ENCODE peak calls at places on chromosome 5, in five cellular contexts. D, X, S, E and I are unnamed samples.
A peak's percentile ranks its signal among the peaks of the same experiment; 100 is the strongest.

GRCh38 chr5:100623719-100624118 is 88.5 kb downstream of the FAM174A start:
- DNase-seq in D (no peak), X (no peak), S (peak; percentile 66), E (no peak), I (no peak)

GRCh38 chr5:66958984-66959641 is 237.5 kb downstream of the CD180 start:
- DNase-seq in D (no peak), X (no peak), S (no peak), E (no peak), I (no peak)

GRCh38 chr5:1010181-1010510 is 1.5 kb downstream of the NKD2 start:
- DNase-seq in D (no peak), X (peak; percentile 61), S (peak; percentile 75), E (no peak), I (no peak)

GRCh38 chr5:55993013-55993412 is 1.8 kb downstream of the IL6ST start:
- DNase-seq in D (no peak), X (no peak), S (peak; percentile 4), E (no peak), I (no peak)

GRCh38 chr5:57495688-57496087 is 13.1 kb upstream of the ACTBL2 start:
- DNase-seq in D (no peak), X (no peak), S (no peak), E (no peak), I (no peak)

GRCh38 chr5:169550227-169550626 is 33.3 kb upstream of the SPDL1 start:
- DNase-seq in D (no peak), X (no peak), S (no peak), E (no peak), I (no peak)

GRCh38 chr5:135246923-135247795 is 151.9 kb downstream of the MACROH2A1 start:
- DNase-seq in D (peak; percentile 65), X (peak; percentile 48), S (peak; percentile 85), E (peak; percentile 79), I (peak; percentile 12)

GRCh38 chr5:13325765-13326164 is 618.7 kb downstream of the DNAH5 start:
- DNase-seq in D (no peak), X (no peak), S (no peak), E (no peak), I (no peak)

GRCh38 chr5:36507332-36507952 is 99.0 kb upstream of the SLC1A3 start:
- DNase-seq in D (no peak), X (peak; percentile 90), S (peak; percentile 79), E (peak; percentile 48), I (peak; percentile 96)

DNA sequence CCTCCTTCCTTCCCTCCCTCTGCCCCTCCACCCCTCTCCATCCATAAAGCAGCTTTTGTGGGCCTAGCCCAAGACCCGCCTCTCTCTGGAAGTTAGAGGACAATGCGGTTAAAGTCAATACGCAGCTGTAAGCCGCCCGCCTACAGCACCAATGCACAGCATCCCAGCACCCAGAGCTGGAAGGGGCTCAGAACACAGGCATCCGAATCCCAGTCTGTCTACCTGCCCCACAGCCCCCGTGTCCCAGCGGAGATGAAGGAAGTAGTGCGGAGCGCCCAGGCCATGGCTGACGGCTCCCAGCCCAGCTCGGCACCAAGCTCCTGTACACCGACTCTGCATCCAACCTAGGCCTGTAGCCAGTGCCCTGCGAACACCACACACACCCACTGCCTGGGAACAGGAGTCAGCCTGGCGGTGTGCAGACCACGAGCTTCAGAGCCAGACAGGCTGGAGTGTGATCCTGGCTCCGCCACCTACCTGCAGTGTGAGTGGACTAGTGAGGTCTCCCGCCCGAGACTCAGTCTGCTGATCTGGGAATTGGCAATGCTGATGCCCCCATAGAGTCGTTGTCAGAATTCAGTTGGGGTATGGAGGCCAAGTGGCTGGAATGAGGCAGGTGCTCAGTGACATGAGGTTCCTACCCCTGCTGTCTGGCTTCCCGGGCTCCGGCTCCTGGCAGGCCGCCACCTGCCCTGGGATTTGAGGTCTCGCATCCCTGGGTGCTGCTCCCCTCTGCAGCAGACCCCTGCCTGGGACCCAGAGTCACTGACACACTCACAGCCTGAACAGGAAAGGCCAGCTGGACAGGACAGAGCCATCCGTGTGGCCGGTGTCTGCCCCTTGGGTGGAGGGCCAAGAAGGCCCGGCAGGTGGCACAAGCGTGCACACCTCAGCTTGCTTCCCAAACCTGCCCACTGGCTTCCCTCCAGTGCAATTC is 45.1 kb upstream of the RNF130 start:
- DNase-seq in D (peak; percentile 83), X (peak; percentile 59), S (no peak), E (no peak), I (no peak)
- H3K4me3 ChIP-seq in D (no peak overlapping the region), X (no peak overlapping the region), S (no peak overlapping the region), E (no peak overlapping the region), I (no peak overlapping the region)

DNA sequence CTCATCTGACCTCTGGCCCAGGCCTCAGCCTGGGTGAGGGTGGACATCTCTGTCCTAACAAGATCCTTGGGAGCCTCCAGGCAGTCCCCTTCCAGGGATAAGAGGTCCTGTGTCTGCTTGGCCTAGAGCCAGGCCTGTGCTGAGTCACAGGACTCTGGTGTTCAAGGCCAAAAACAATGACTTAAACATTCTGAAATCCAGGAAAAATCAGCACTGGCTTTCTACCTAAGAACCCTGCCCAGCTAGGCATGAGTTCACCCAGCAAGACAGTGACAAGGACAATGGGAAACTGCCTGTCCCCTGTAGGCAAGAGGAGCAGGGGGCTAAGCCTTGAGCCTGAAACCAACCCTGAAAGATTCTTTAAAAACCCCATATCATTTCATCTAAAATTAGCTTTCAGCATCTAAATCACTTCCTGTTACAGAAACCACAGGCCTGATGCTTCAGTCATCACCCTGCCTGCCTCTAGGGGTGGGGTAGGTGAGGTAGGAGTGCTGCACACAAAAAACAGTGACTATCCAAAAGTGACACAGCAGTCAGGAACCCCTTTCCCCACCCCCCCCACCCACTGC is 29.9 kb downstream of the CSF2 start:
- DNase-seq in D (no peak), X (peak; percentile 83), S (peak; percentile 72), E (peak; percentile 86), I (peak; percentile 91)
- TF ChIP-seq POLR2A in D (no peak), X (no peak), S (no peak), E (no peak), I (no peak)

DNA sequence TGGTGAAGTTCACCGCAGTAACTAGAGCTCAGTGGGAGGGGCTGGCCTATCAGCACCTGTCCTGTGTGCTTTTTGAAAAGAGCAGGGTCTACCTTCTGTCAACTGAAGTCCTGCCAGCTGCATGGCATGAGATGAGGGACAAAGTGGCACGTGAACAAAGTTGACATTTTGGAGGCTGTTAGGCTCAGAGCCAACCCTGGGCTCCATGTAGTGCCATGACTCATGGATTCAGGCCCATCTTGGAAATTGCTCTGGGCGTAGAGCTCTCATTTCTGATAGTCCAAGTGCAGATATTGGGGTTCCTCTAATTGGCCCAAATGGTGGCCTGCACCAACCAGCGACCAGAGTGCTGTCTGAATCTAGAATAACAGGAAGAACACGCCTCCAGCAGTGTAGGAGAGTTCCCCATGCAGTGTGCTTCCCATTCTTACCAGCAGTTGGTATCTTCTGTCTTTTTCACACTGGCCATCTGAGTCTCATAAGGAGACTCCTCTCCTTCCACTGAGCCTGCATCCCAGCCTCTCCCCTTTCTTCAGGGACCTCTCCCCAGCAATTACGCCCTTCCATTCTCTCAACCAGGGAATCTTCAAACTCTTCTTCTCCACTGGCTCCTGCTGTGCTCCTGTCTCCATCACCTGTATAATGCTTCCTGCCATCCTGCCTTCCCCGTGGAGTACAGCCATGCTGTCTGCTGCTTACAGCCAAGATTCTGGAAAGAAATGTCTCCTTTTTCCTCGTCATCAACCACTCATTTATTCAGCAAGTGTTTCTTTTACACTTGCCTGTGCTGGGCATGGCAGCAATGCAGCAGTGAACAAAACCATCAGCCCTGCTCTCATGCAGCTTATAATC is 30.4 kb downstream of the IRF1 start:
- DNase-seq in D (no peak), X (peak; percentile 87), S (peak; percentile 80), E (no peak), I (no peak)
- H3K4me3 ChIP-seq in D (no peak overlapping the region), X (no peak overlapping the region), S (no peak overlapping the region), E (no peak overlapping the region), I (no peak overlapping the region)

GRCh38 chr5:37532976-37533740 is 154.0 kb downstream of the WDR70 start:
- DNase-seq in D (no peak), X (no peak), S (no peak), E (peak; percentile 75), I (no peak)
- TF ChIP-seq POLR2A in D (no peak), X (no peak), S (no peak), E (no peak), I (no peak)